ENCODE peak calls at places on chromosomes 5 and 9, in nine cellular contexts. X is K562, E is heart right ventricle, K is HCT116, H is sigmoid colon, D is mucosa of descending colon, A is A673, N is testis, O is A549. L is an unnamed sample.

GRCh38 chr5:134174841-134175839 is 1.6 kb downstream of the SKP1 start:
- DNase-seq in K (no peak), D (no peak), X (peak), N (no peak), A (peak), O (no peak), H (no peak), E (no peak), L (peak)

GRCh38 chr5:97458851-97459250 is 275.8 kb upstream of the RIOK2 start:
- DNase-seq in A (no peak), H (no peak), D (no peak), X (no peak), E (no peak), N (no peak), O (no peak), K (no peak), L (no peak)

GRCh38 chr5:124404796-124405195 is 341.6 kb downstream of the ZNF608 start:
- DNase-seq in K (no peak), A (no peak), D (no peak), H (no peak), E (no peak), O (no peak), X (no peak), N (no peak), L (no peak)

GRCh38 chr5:177588413-177588909 is 3.5 kb upstream of the TMED9 start:
- DNase-seq in A (no peak), H (no peak), N (peak), O (no peak), X (peak), K (no peak), D (no peak), E (no peak), L (no peak)

GRCh38 chr5:8633706-8634105 is 764.8 kb downstream of the MTRR start:
- DNase-seq in N (no peak), O (no peak), E (no peak), H (no peak), K (no peak), A (peak), D (no peak), X (no peak), L (no peak)

GRCh38 chr9:85602742-85603141 is 139.0 kb downstream of the AGTPBP1 start:
- DNase-seq in X (no peak), E (no peak), O (no peak), D (no peak), N (no peak), K (no peak), H (no peak), A (no peak), L (no peak)

GRCh38 chr5:141564216-141564692 is 54.5 kb downstream of the DIAPH1 start:
- DNase-seq in O (peak), H (peak), X (peak), A (peak), E (peak), K (peak), D (peak), N (peak), L (peak)

GRCh38 chr9:4530375-4530774 is 40.1 kb downstream of the SLC1A1 start:
- DNase-seq in X (no peak), K (peak), A (peak), E (no peak), N (no peak), H (no peak), O (peak), D (no peak), L (peak)

GRCh38 chr9:97781902-97782301 is 71.1 kb upstream of the FOXE1 start:
- DNase-seq in O (no peak), D (no peak), X (no peak), E (no peak), H (no peak), A (no peak), N (no peak), K (no peak), L (no peak)

GRCh38 chr5:82045526-82046267 is 73.9 kb downstream of the ATG10 start:
- DNase-seq in X (no peak), D (no peak), K (no peak), O (no peak), N (no peak), A (no peak), E (no peak), H (no peak), L (no peak)

GRCh38 chr9:134186471-134187109 is 22.2 kb upstream of the RNU6ATAC start:
- DNase-seq in O (no peak), K (no peak), X (peak), E (no peak), H (peak), A (no peak), D (no peak), N (peak), L (no peak)

GRCh38 chr5:175387144-175387543 is 56.8 kb downstream of the DRD1 start:
- DNase-seq in K (no peak), E (no peak), A (peak), H (no peak), O (no peak), N (no peak), X (no peak), D (no peak), L (no peak)

GRCh38 chr5:74502479-74502950 is 138.0 kb downstream of the ENC1 start:
- DNase-seq in K (no peak), D (no peak), O (no peak), H (no peak), E (peak), N (no peak), X (no peak), A (no peak), L (no peak)

GRCh38 chr5:765948-766631 is 18.4 kb downstream of the ZDHHC11B start:
- DNase-seq in D (no peak), K (no peak), E (no peak), H (no peak), N (no peak), O (no peak), X (peak), A (no peak), L (no peak)

GRCh38 chr5:58261605-58262004 is 198.3 kb downstream of the PLK2 start:
- DNase-seq in D (no peak), H (no peak), O (no peak), X (no peak), E (peak), N (no peak), A (no peak), K (no peak), L (no peak)
- H3K4me3 ChIP-seq in D (no peak), H (no peak), O (no peak), X (no peak), E (no peak), N (no peak), A (no peak), K (no peak), L (no peak)

GRCh38 chr5:93875693-93876092 is 134.3 kb upstream of the POU5F2 start:
- DNase-seq in A (no peak), E (no peak), H (no peak), X (no peak), O (no peak), D (no peak), K (no peak), N (no peak), L (no peak)
- TF ChIP-seq CTCF in A (peak), E (no peak), H (no peak), X (no peak), O (no peak), D (no peak), K (peak), N (no peak), L (no peak)

GRCh38 chr5:157747766-157748700 is 4.5 kb downstream of the LSM11 start:
- DNase-seq in E (no peak), N (no peak), H (no peak), A (no peak), D (no peak), K (no peak), X (no peak), O (no peak), L (no peak)

GRCh38 chr5:157743163-157744054 is at the start of gene LSM11:
- DNase-seq in X (peak), A (peak), N (peak), E (peak), D (peak), O (peak), K (peak), H (peak), L (peak)

GRCh38 chr5:157744055-157745011 is 821 bp downstream of the LSM11 start:
- DNase-seq in H (no peak), A (no peak), K (no peak), D (peak), X (peak), O (no peak), E (peak), N (no peak), L (no peak)

GRCh38 chr5:157747173-157747758 is 3.8 kb downstream of the LSM11 start:
- DNase-seq in H (no peak), D (no peak), A (no peak), E (no peak), X (no peak), N (no peak), O (no peak), K (no peak), L (no peak)

DNA sequence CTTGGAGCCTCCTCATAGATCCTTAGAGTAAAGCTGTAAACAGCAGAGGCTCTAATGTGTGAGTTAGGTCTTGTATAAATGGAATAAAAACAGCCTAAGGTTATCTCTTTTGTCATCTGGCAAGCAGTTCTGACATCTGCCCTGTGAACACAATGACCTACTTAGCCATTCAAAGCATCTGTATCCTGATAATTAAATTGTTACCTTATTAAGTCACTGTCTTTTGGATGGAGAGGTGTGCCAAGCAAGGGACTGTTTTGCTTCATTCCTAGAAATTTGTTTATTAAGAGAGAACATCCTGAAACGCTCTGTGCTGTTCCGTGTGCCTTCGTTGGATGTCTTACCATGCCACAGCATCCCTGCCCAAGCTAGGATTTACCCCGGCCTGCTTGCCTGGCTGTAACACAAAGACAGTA is 1.5 kb downstream of the LSM11 start:
- DNase-seq in N (no peak), D (no peak), O (no peak), K (no peak), H (no peak), X (no peak), E (no peak), A (no peak), L (no peak)
- H3K4me3 ChIP-seq in N (no peak), D (no peak), O (peak), K (peak), H (peak), X (no peak), E (peak), A (no peak), L (peak)

GRCh38 chr5:90861843-90862586 is 303.4 kb downstream of the ADGRV1 start:
- DNase-seq in X (no peak), O (no peak), D (no peak), H (no peak), A (no peak), K (no peak), E (no peak), N (no peak), L (no peak)

GRCh38 chr5:90868799-90869198 is 310.2 kb downstream of the ADGRV1 start:
- DNase-seq in X (no peak), A (no peak), O (no peak), D (no peak), E (no peak), H (no peak), K (no peak), N (no peak), L (no peak)

GRCh38 chr5:90866915-90867715 is 308.5 kb downstream of the ADGRV1 start:
- DNase-seq in X (no peak), E (no peak), A (no peak), O (no peak), D (no peak), H (no peak), K (no peak), N (no peak), L (no peak)

GRCh38 chr5:90865194-90865593 is 306.6 kb downstream of the ADGRV1 start:
- DNase-seq in N (no peak), H (no peak), D (no peak), K (no peak), X (no peak), O (no peak), A (no peak), E (no peak), L (no peak)

GRCh38 chr5:90866333-90866732 is 307.7 kb downstream of the ADGRV1 start:
- DNase-seq in N (no peak), A (peak), D (no peak), X (peak), H (no peak), O (peak), E (no peak), K (peak), L (peak)
- TF ChIP-seq CTCF in N (peak), A (peak), D (no peak), X (peak), H (peak), O (peak), E (peak), K (peak), L (peak)

DNA sequence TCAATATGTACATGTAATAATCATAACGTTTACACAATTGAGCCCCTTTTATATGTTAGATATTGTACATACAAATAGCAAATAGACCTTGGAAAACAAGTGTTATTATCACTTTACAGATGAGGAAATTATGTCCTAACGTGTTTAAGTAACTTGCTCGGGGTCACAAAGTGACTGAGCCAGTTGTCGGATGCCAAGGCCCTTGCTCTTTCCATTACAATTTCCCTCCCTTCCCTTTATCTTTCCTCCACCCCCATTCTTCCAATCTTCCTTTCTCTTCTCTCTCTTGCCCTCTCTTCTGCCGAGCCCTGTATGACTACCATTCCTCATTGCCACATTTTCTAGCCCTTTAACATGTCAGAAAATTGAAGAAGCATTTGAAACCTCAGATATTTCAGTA is 34.4 kb upstream of the RAD23B start:
- DNase-seq in N (no peak), D (no peak), X (no peak), E (no peak), K (no peak), H (no peak), A (no peak), O (no peak), L (no peak)
- H3K4me3 ChIP-seq in N (no peak), D (no peak), X (no peak), E (no peak), K (no peak), H (no peak), A (no peak), O (no peak), L (peak)

GRCh38 chr5:103034662-103035392 is 85.1 kb downstream of the GIN1 start:
- DNase-seq in H (no peak), X (no peak), O (no peak), E (no peak), A (no peak), N (no peak), D (no peak), K (no peak), L (no peak)

GRCh38 chr5:103033696-103034095 is 86.2 kb downstream of the GIN1 start:
- DNase-seq in K (no peak), D (no peak), N (no peak), X (no peak), O (no peak), E (no peak), H (no peak), A (no peak), L (no peak)

GRCh38 chr5:103027267-103027666 is 92.7 kb downstream of the GIN1 start:
- DNase-seq in O (no peak), D (no peak), E (no peak), X (no peak), N (no peak), A (no peak), K (no peak), H (no peak), L (no peak)

GRCh38 chr5:103035701-103036100 is 84.2 kb downstream of the GIN1 start:
- DNase-seq in A (no peak), H (no peak), K (no peak), N (no peak), D (no peak), O (no peak), E (no peak), X (no peak), L (no peak)

DNA sequence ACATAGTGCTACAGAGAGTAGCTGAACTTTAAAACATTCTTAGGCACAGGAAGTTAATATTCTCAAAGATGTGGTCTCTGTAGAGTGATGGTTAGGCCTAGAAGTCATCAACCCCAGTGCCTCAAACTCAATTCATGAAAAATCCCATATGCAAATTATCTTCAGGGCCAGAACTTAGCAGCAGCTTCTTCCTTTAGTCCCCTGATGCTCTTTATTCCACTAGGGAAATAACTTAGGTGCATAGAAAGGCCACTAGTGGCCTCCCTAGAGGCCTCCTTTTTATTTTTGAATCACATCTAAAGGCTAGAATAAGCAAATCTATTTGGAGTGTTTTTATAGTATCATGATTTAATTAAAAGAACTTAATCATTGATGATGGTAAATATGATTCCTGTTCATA is 88.3 kb downstream of the GIN1 start:
- DNase-seq in X (peak), N (no peak), A (no peak), K (no peak), O (peak), E (no peak), D (no peak), H (no peak), L (no peak)
- TF ChIP-seq CTCF in X (peak), N (peak), A (peak), K (peak), O (peak), E (peak), D (no peak), H (no peak), L (peak)

GRCh38 chr5:132489871-132490483 is 596 bp downstream of the IRF1 start:
- DNase-seq in X (peak), O (peak), E (peak), N (peak), D (peak), H (peak), K (no peak), A (peak), L (no peak)

GRCh38 chr5:132489051-132489770 is 1.4 kb downstream of the IRF1 start:
- DNase-seq in O (no peak), E (no peak), H (peak), N (no peak), K (no peak), D (peak), X (no peak), A (no peak), L (no peak)

GRCh38 chr5:132487095-132487428 is 3.5 kb downstream of the IRF1 start:
- DNase-seq in H (peak), N (no peak), O (no peak), D (peak), E (no peak), X (no peak), A (no peak), K (no peak), L (no peak)

GRCh38 chr5:132487841-132488555 is 2.6 kb downstream of the IRF1 start:
- DNase-seq in O (no peak), D (peak), A (no peak), N (peak), E (no peak), K (no peak), X (no peak), H (peak), L (no peak)

DNA sequence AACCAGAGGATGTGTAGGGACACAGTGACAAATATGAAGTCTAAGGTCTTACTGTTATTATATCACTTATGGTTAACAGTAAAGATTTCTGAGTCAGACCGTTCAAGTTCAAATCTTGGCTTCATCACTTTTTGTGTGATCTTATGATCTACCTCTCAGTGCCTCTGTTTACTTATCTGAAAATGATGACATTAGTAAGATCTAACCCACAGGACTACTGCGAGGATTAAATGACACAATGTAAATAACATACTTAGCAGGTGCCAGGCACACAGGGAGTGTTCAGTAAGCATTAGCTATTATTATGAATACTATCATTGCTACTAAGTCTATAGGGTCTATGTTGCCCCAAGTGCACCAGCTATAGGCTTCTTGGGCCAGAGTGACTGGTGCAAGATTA is 2.0 kb downstream of the IRF1 start:
- DNase-seq in K (no peak), E (no peak), H (no peak), A (no peak), O (no peak), X (no peak), N (no peak), D (no peak), L (no peak)
- H3K4me3 ChIP-seq in K (no peak), E (peak), H (peak), A (no peak), O (no peak), X (no peak), N (no peak), D (peak), L (peak)

GRCh38 chr9:92808726-92809451 is 44.3 kb upstream of the BICD2 start:
- DNase-seq in K (peak), O (peak), N (peak), D (peak), E (peak), A (peak), H (peak), X (peak), L (peak)
- TF ChIP-seq CTCF in K (peak), O (no peak), N (no peak), D (no peak), E (peak), A (peak), H (no peak), X (no peak), L (peak)

L was measured in PC-9.